ENCODE peak calls at places on chromosomes 5 and 9, in nine cellular contexts. One of them, this sample, is unnamed.

GRCh38 chr5:6449465-6450158 is 953 bp downstream of the UBE2QL1 start:
- DNase-seq in PC-9: no peak
- DNase-seq in mammary epithelial cell: no peak
- DNase-seq in breast epithelium: no peak
- DNase-seq in neuronal stem cell: no peak
- DNase-seq in mesendoderm: no peak
- DNase-seq in sigmoid colon: no peak
- DNase-seq in fibroblast of lung: no peak
- DNase-seq in GM06990: no peak
- DNase-seq in this sample: no peak

GRCh38 chr9:93677061-93677571 is 100.7 kb downstream of the PHF2 start:
- DNase-seq in neuronal stem cell: no peak
- DNase-seq in GM06990: no peak
- DNase-seq in sigmoid colon: no peak
- DNase-seq in PC-9: no peak
- DNase-seq in fibroblast of lung: no peak
- DNase-seq in mesendoderm: no peak
- DNase-seq in breast epithelium: peak; percentile 16
- DNase-seq in mammary epithelial cell: no peak
- DNase-seq in this sample: no peak

GRCh38 chr9:126578029-126578428 is 35.7 kb upstream of the LMX1B start:
- DNase-seq in neuronal stem cell: no peak
- DNase-seq in breast epithelium: no peak
- DNase-seq in fibroblast of lung: no peak
- DNase-seq in sigmoid colon: no peak
- DNase-seq in GM06990: no peak
- DNase-seq in PC-9: no peak
- DNase-seq in mammary epithelial cell: no peak
- DNase-seq in mesendoderm: no peak
- DNase-seq in this sample: no peak

GRCh38 chr9:4967521-4967920 is 17.6 kb upstream of the JAK2 start:
- DNase-seq in mesendoderm: no peak
- DNase-seq in sigmoid colon: no peak
- DNase-seq in fibroblast of lung: no peak
- DNase-seq in PC-9: no peak
- DNase-seq in breast epithelium: no peak
- DNase-seq in neuronal stem cell: no peak
- DNase-seq in mammary epithelial cell: no peak
- DNase-seq in GM06990: no peak
- DNase-seq in this sample: no peak

GRCh38 chr5:133122711-133123110 is 70.9 kb downstream of the HSPA4 start:
- DNase-seq in breast epithelium: no peak
- DNase-seq in PC-9: no peak
- DNase-seq in mammary epithelial cell: no peak
- DNase-seq in mesendoderm: no peak
- DNase-seq in GM06990: no peak
- DNase-seq in fibroblast of lung: no peak
- DNase-seq in neuronal stem cell: no peak
- DNase-seq in sigmoid colon: no peak
- DNase-seq in this sample: no peak

GRCh38 chr5:142746532-142746931 is 23.6 kb upstream of the ARHGAP26 start:
- DNase-seq in GM06990: no peak
- DNase-seq in fibroblast of lung: no peak
- DNase-seq in breast epithelium: no peak
- DNase-seq in neuronal stem cell: no peak
- DNase-seq in PC-9: no peak
- DNase-seq in mammary epithelial cell: no peak
- DNase-seq in sigmoid colon: no peak
- DNase-seq in mesendoderm: no peak
- DNase-seq in this sample: no peak

GRCh38 chr9:129240581-129241211 is 62.6 kb upstream of the IER5L start:
- DNase-seq in mammary epithelial cell: no peak
- DNase-seq in breast epithelium: no peak
- DNase-seq in neuronal stem cell: no peak
- DNase-seq in fibroblast of lung: no peak
- DNase-seq in mesendoderm: no peak
- DNase-seq in PC-9: no peak
- DNase-seq in GM06990: no peak
- DNase-seq in sigmoid colon: no peak
- DNase-seq in this sample: no peak

GRCh38 chr9:36008774-36009300 is 27.9 kb upstream of the RECK start:
- DNase-seq in fibroblast of lung: peak; percentile 45
- DNase-seq in breast epithelium: no peak
- DNase-seq in PC-9: no peak
- DNase-seq in mammary epithelial cell: peak; percentile 17
- DNase-seq in mesendoderm: peak; percentile 85
- DNase-seq in sigmoid colon: peak; percentile 75
- DNase-seq in neuronal stem cell: peak; percentile 76
- DNase-seq in GM06990: no peak
- DNase-seq in this sample: peak; percentile 56

GRCh38 chr9:21974542-21975409 is 19.4 kb downstream of the CDKN2A start:
- DNase-seq in neuronal stem cell: peak; percentile 72
- DNase-seq in PC-9: peak; percentile 72
- DNase-seq in breast epithelium: no peak
- DNase-seq in fibroblast of lung: peak; percentile 75
- DNase-seq in GM06990: peak; percentile 61
- DNase-seq in mammary epithelial cell: no peak
- DNase-seq in sigmoid colon: no peak
- DNase-seq in mesendoderm: peak; percentile 80
- DNase-seq in this sample: peak; percentile 23

GRCh38 chr5:40507095-40507494 is 172.6 kb upstream of the PTGER4 start:
- DNase-seq in mammary epithelial cell: no peak
- DNase-seq in neuronal stem cell: no peak
- DNase-seq in mesendoderm: no peak
- DNase-seq in PC-9: no peak
- DNase-seq in breast epithelium: no peak
- DNase-seq in GM06990: no peak
- DNase-seq in sigmoid colon: no peak
- DNase-seq in fibroblast of lung: no peak
- DNase-seq in this sample: no peak

GRCh38 chr9:132768932-132769894 is 98.9 kb downstream of the GTF3C4 start:
- DNase-seq in PC-9: no peak
- DNase-seq in fibroblast of lung: peak; percentile 61
- DNase-seq in mammary epithelial cell: peak; percentile 32
- DNase-seq in GM06990: peak; percentile 78
- DNase-seq in sigmoid colon: peak; percentile 77
- DNase-seq in neuronal stem cell: peak; percentile 41
- DNase-seq in mesendoderm: peak; percentile 89
- DNase-seq in breast epithelium: no peak
- DNase-seq in this sample: peak; percentile 35

GRCh38 chr5:15524712-15525111 is 24.7 kb downstream of the FBXL7 start:
- DNase-seq in fibroblast of lung: no peak
- DNase-seq in breast epithelium: no peak
- DNase-seq in mesendoderm: no peak
- DNase-seq in neuronal stem cell: no peak
- DNase-seq in sigmoid colon: no peak
- DNase-seq in mammary epithelial cell: no peak
- DNase-seq in PC-9: no peak
- DNase-seq in GM06990: no peak
- DNase-seq in this sample: no peak

GRCh38 chr5:55911784-55912653 is 60.9 kb downstream of the IL31RA start:
- DNase-seq in sigmoid colon: no peak
- DNase-seq in mesendoderm: no peak
- DNase-seq in breast epithelium: no peak
- DNase-seq in mammary epithelial cell: no peak
- DNase-seq in neuronal stem cell: no peak
- DNase-seq in fibroblast of lung: no peak
- DNase-seq in PC-9: no peak
- DNase-seq in GM06990: no peak
- DNase-seq in this sample: no peak

GRCh38 chr9:2816476-2817141 is 27.3 kb downstream of the PUM3 start:
- DNase-seq in GM06990: no peak
- DNase-seq in breast epithelium: peak; percentile 27
- DNase-seq in neuronal stem cell: no peak
- DNase-seq in PC-9: no peak
- DNase-seq in mammary epithelial cell: no peak
- DNase-seq in fibroblast of lung: peak; percentile 97
- DNase-seq in mesendoderm: peak; percentile 94
- DNase-seq in sigmoid colon: peak; percentile 81
- DNase-seq in this sample: no peak

DNA sequence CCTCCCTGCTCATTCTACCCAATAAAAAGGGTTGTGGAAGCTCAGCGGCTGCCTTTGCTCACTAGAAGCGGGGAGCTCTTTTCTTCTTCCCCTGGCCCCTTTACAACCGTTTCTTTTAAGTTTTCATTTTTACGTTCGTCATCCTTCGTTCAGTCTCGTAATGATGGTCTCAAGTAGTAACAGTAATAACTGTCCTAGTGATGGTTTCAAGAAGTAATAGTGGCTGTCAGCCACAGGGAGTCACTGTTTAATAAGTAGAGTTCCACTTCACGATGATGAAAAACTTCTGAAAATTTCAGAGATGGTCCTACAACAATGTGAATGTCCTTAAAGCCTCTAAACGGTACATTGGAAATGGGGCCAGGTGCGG is 6.2 kb downstream of the UGT3A2 start:
- DNase-seq in GM06990: no peak
- DNase-seq in mammary epithelial cell: no peak
- DNase-seq in fibroblast of lung: no peak
- DNase-seq in mesendoderm: peak; percentile 34
- DNase-seq in sigmoid colon: no peak
- DNase-seq in PC-9: no peak
- DNase-seq in breast epithelium: no peak
- DNase-seq in neuronal stem cell: no peak
- DNase-seq in this sample: no peak
- H3K27me3 ChIP-seq in GM06990: no peaks in the 10 kb centered on the region
- H3K27me3 ChIP-seq in mammary epithelial cell: peaks cover 3% of the 10 kb centered on the region
- H3K27me3 ChIP-seq in fibroblast of lung: no peaks in the 10 kb centered on the region
- H3K27me3 ChIP-seq in mesendoderm: no peaks in the 10 kb centered on the region
- H3K27me3 ChIP-seq in sigmoid colon: no peaks in the 10 kb centered on the region
- H3K27me3 ChIP-seq in PC-9: peaks cover 37% of the 10 kb centered on the region
- H3K27me3 ChIP-seq in breast epithelium: no peaks in the 10 kb centered on the region
- H3K27me3 ChIP-seq in neuronal stem cell: peaks cover 12% of the 10 kb centered on the region
- H3K27me3 ChIP-seq in this sample: no peaks in the 10 kb centered on the region

GRCh38 chr5:112583166-112583565 is 154.5 kb upstream of the APC start:
- DNase-seq in fibroblast of lung: no peak
- DNase-seq in mesendoderm: no peak
- DNase-seq in mammary epithelial cell: no peak
- DNase-seq in sigmoid colon: no peak
- DNase-seq in PC-9: no peak
- DNase-seq in neuronal stem cell: no peak
- DNase-seq in GM06990: no peak
- DNase-seq in breast epithelium: no peak
- DNase-seq in this sample: no peak

GRCh38 chr5:112584781-112585180 is 152.9 kb upstream of the APC start:
- DNase-seq in fibroblast of lung: no peak
- DNase-seq in mammary epithelial cell: no peak
- DNase-seq in breast epithelium: no peak
- DNase-seq in PC-9: no peak
- DNase-seq in GM06990: no peak
- DNase-seq in sigmoid colon: no peak
- DNase-seq in mesendoderm: peak; percentile 53
- DNase-seq in neuronal stem cell: no peak
- DNase-seq in this sample: no peak

GRCh38 chr5:112586596-112587062 is 151.1 kb upstream of the APC start:
- DNase-seq in mesendoderm: peak; percentile 31
- DNase-seq in GM06990: peak; percentile 12
- DNase-seq in sigmoid colon: no peak
- DNase-seq in fibroblast of lung: no peak
- DNase-seq in mammary epithelial cell: no peak
- DNase-seq in PC-9: no peak
- DNase-seq in neuronal stem cell: no peak
- DNase-seq in breast epithelium: no peak
- DNase-seq in this sample: no peak

GRCh38 chr5:112579771-112580170 is 157.9 kb upstream of the APC start:
- DNase-seq in mesendoderm: peak; percentile 11
- DNase-seq in PC-9: no peak
- DNase-seq in mammary epithelial cell: no peak
- DNase-seq in GM06990: no peak
- DNase-seq in sigmoid colon: no peak
- DNase-seq in breast epithelium: no peak
- DNase-seq in neuronal stem cell: no peak
- DNase-seq in fibroblast of lung: no peak
- DNase-seq in this sample: no peak

DNA sequence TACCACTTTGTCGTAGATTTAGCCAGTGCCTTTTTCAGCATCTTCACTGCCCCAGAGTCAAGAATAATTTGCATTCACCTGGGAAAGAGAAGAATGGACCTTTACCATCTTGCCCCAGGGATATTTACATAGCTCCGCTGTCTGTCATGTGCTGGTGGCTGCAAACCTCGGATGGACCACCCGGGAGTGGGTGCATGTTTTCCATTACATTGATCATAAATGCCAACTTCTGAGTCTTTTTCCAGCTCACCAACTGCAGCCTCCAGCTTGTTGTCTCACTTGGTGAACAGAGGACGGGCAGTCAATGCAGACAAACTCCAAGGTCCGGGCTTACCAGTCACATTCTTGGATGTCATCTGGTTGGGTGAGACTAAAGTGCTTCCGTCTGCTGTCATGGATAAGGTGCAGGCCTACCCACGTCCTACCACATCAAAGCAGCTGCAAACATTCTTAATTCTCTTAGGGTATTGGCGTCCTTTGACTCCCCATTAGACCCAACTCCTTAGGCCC is 155.8 kb upstream of the APC start:
- DNase-seq in GM06990: no peak
- DNase-seq in sigmoid colon: no peak
- DNase-seq in breast epithelium: no peak
- DNase-seq in neuronal stem cell: no peak
- DNase-seq in PC-9: no peak
- DNase-seq in mesendoderm: no peak
- DNase-seq in mammary epithelial cell: no peak
- DNase-seq in fibroblast of lung: no peak
- DNase-seq in this sample: no peak
- H3K27me3 ChIP-seq in GM06990: no peaks in the 10 kb centered on the region
- H3K27me3 ChIP-seq in sigmoid colon: no peaks in the 10 kb centered on the region
- H3K27me3 ChIP-seq in breast epithelium: no peaks in the 10 kb centered on the region
- H3K27me3 ChIP-seq in neuronal stem cell: no peaks in the 10 kb centered on the region
- H3K27me3 ChIP-seq in PC-9: no peaks in the 10 kb centered on the region
- H3K27me3 ChIP-seq in mesendoderm: no peaks in the 10 kb centered on the region
- H3K27me3 ChIP-seq in mammary epithelial cell: no peaks in the 10 kb centered on the region
- H3K27me3 ChIP-seq in fibroblast of lung: no peaks in the 10 kb centered on the region
- H3K27me3 ChIP-seq in this sample: no peaks in the 10 kb centered on the region

DNA sequence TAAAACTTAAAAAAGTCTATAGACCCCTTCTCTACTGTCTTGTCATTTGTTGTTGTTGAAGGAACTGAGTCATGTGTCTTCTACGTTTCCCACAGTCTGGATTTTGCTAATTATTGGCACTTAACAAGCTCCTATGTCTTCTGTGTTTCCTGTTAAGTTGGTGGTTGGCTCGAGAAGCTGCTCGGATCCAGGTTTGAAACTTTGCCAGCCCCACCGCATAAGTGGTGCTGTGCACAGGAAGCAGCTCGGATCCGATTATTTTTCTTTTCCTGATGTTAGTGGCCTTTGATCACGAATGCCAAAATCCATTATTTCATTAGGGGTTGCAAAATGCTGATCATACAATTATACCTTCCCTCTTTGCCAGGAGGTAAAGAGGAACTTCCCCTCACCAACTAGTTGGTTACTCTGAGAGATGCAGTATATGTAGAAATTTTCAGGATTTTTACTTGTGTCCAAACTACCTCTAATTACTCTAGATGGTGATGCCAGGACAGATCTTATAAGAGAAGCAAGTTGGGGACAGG is 186.5 kb downstream of the NSG2 start:
- DNase-seq in GM06990: no peak
- DNase-seq in fibroblast of lung: peak; percentile 97
- DNase-seq in neuronal stem cell: no peak
- DNase-seq in breast epithelium: peak; percentile 27
- DNase-seq in mesendoderm: no peak
- DNase-seq in PC-9: no peak
- DNase-seq in mammary epithelial cell: no peak
- DNase-seq in sigmoid colon: no peak
- DNase-seq in this sample: no peak
- H3K27me3 ChIP-seq in GM06990: no peaks in the 10 kb centered on the region
- H3K27me3 ChIP-seq in fibroblast of lung: no peaks in the 10 kb centered on the region
- H3K27me3 ChIP-seq in neuronal stem cell: no peaks in the 10 kb centered on the region
- H3K27me3 ChIP-seq in breast epithelium: no peaks in the 10 kb centered on the region
- H3K27me3 ChIP-seq in mesendoderm: no peaks in the 10 kb centered on the region
- H3K27me3 ChIP-seq in PC-9: peaks cover 58% of the 10 kb centered on the region
- H3K27me3 ChIP-seq in mammary epithelial cell: no peaks in the 10 kb centered on the region
- H3K27me3 ChIP-seq in sigmoid colon: no peaks in the 10 kb centered on the region
- H3K27me3 ChIP-seq in this sample: no peaks in the 10 kb centered on the region

GRCh38 chr5:135195267-135195603 is 161.2 kb upstream of the PITX1 start:
- DNase-seq in PC-9: no peak
- DNase-seq in sigmoid colon: no peak
- DNase-seq in GM06990: no peak
- DNase-seq in fibroblast of lung: peak; percentile 65
- DNase-seq in neuronal stem cell: no peak
- DNase-seq in breast epithelium: no peak
- DNase-seq in mesendoderm: no peak
- DNase-seq in mammary epithelial cell: no peak
- DNase-seq in this sample: no peak
- H3K27me3 ChIP-seq in PC-9: no peaks in the 10 kb centered on the region
- H3K27me3 ChIP-seq in sigmoid colon: no peaks in the 10 kb centered on the region
- H3K27me3 ChIP-seq in GM06990: peaks cover 1% of the 10 kb centered on the region
- H3K27me3 ChIP-seq in fibroblast of lung: no peaks in the 10 kb centered on the region
- H3K27me3 ChIP-seq in neuronal stem cell: peaks cover 41% of the 10 kb centered on the region
- H3K27me3 ChIP-seq in breast epithelium: no peaks in the 10 kb centered on the region
- H3K27me3 ChIP-seq in mesendoderm: no peaks in the 10 kb centered on the region
- H3K27me3 ChIP-seq in mammary epithelial cell: peaks cover 2% of the 10 kb centered on the region
- H3K27me3 ChIP-seq in this sample: no peaks in the 10 kb centered on the region

This sample was measured in effector memory CD4-positive, alpha-beta T cell.